ENCODE peak calls at places on chromosomes 11 and 22, in nine cellular contexts. L is gastrocnemius medialis, R is WERI-Rb-1, M is left ventricle myocardium inferior, G is endothelial cell of umbilical vein, U is sigmoid colon, V is endodermal cell, K is thoracic aorta, B is breast epithelium. E is an unnamed sample.

GRCh38 chr22:26480611-26480932 is 3.0 kb downstream of the HPS4 start:
- DNase-seq in M (no peak), B (no peak), G (no peak), V (no peak), R (no peak), L (no peak), U (no peak), K (no peak), E (no peak)

GRCh38 chr22:46914916-46915894 is 152.8 kb downstream of the TBC1D22A start:
- DNase-seq in B (no peak), V (no peak), M (no peak), L (no peak), U (no peak), K (no peak), G (no peak), R (no peak), E (no peak)

GRCh38 chr11:2844116-2844515 is 41.5 kb downstream of the CDKN1C start:
- DNase-seq in U (no peak), V (no peak), R (no peak), B (no peak), L (no peak), M (no peak), K (no peak), G (no peak), E (no peak)

GRCh38 chr22:41532908-41533825 is 11.1 kb downstream of the POLR3H start:
- DNase-seq in M (peak), B (no peak), V (peak), K (no peak), G (peak), L (peak), R (peak), U (peak), E (peak)

GRCh38 chr11:12100886-12101285 is 9.5 kb upstream of the MICAL2 start:
- DNase-seq in U (no peak), K (no peak), V (no peak), G (no peak), M (peak), R (no peak), L (peak), B (peak), E (no peak)

GRCh38 chr22:38953577-38954413 is 3.6 kb upstream of the APOBEC3A start:
- DNase-seq in V (no peak), B (peak), K (no peak), R (no peak), M (no peak), L (no peak), U (peak), G (no peak), E (no peak)

GRCh38 chr11:19237813-19238212 is 2.9 kb downstream of the E2F8 start:
- DNase-seq in G (no peak), M (no peak), U (no peak), R (no peak), V (no peak), B (no peak), L (no peak), K (no peak), E (no peak)

GRCh38 chr22:42937164-42937854 is 77.6 kb downstream of the PACSIN2 start:
- DNase-seq in L (no peak), M (no peak), K (peak), G (no peak), V (peak), R (no peak), B (peak), U (peak), E (peak)

GRCh38 chr22:18133452-18133851 is 16.5 kb upstream of the USP18 start:
- DNase-seq in L (peak), R (no peak), U (no peak), V (no peak), G (no peak), B (peak), M (no peak), K (no peak), E (no peak)

GRCh38 chr11:30984827-30985226 is 384.7 kb downstream of the DCDC1 start:
- DNase-seq in R (no peak), L (no peak), B (no peak), K (no peak), G (no peak), M (no peak), U (no peak), V (no peak), E (no peak)

GRCh38 chr11:74532496-74533246 is 39.1 kb upstream of the LIPT2 start:
- DNase-seq in B (no peak), L (no peak), U (no peak), M (no peak), R (no peak), K (no peak), V (no peak), G (peak), E (no peak)

GRCh38 chr11:125624756-125625213 is at the start of gene CHEK1:
- DNase-seq in L (no peak), V (peak), M (no peak), K (no peak), R (no peak), B (no peak), G (no peak), U (no peak), E (no peak)

GRCh38 chr22:48021946-48022345 is 1259.5 kb downstream of the TBC1D22A start:
- DNase-seq in L (no peak), R (peak), M (no peak), B (no peak), K (no peak), G (no peak), U (no peak), V (no peak), E (no peak)

GRCh38 chr11:69726481-69726880 is 22.7 kb upstream of the FGF19 start:
- DNase-seq in B (no peak), M (no peak), K (no peak), V (peak), L (no peak), U (no peak), R (no peak), G (no peak), E (no peak)

GRCh38 chr11:76796511-76797203 is 13.5 kb downstream of the TSKU start:
- DNase-seq in B (peak), K (no peak), L (no peak), M (no peak), R (no peak), G (no peak), U (peak), V (peak), E (no peak)

DNA sequence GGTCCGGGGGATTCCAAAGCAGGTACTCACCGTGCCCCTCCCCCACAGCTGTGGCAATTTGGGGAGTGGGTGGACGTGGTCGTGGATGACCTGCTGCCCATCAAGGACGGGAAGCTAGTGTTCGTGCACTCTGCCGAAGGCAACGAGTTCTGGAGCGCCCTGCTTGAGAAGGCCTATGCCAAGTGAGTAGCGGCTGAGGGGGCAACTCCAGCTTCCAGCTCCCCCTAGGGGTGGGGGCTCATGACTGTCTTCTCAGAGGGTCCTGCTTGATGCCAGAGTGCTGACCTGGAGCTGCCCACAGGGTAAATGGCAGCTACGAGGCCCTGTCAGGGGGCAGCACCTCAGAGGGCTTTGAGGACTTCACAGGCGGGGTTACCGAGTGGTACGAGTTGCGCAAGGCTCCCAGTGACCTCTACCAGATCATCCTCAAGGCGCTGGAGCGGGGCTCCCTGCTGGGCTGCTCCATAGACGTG is 4.2 kb downstream of the CAPN1 start:
- DNase-seq in G (no peak), K (no peak), L (no peak), U (no peak), M (no peak), R (no peak), V (peak), B (no peak), E (no peak)
- TF ChIP-seq CTCF in G (no peak), K (no peak), L (no peak), U (no peak), M (peak), R (peak), V (peak), B (no peak), E (peak)

DNA sequence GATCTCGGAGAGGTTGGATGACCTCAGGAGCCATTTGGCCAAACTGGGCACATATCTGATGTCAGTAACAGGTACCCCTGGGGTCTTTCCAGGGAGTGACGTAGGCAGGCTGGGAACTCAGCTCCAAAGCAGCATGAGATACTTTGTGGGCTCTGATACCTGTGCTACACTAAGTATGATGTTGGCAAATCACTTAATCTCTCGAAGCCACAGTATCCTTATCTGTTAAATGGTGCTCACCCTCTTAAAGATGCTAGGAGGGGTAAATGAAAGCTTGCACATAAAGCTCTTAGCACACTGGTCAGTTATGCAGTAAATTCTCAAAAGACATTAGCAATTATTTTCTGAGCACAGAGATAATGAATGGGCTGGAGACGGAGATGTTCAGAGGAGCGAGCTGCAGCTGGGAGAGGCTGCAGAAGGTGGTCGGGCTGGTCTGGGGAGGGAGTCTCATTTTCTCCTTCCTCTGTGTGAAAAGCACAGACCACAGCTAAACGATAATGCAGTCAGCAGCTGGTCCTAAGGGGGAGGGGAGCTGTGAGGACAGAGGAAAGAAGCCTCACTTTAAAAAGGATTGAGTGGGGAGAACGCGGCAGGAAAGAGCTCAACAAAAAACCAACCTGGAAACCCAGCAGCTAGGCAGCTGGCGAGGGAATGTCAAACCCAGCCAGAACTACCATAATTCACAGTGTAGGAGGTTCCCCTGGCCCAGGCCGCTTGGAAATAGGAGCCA is 16.9 kb upstream of the DGKZ start:
- DNase-seq in B (no peak), L (no peak), M (no peak), U (no peak), R (peak), V (peak), G (no peak), K (no peak), E (no peak)
- H3K27ac ChIP-seq in B (no peak), L (no peak), M (no peak), U (no peak), R (peak), V (peak), G (no peak), K (no peak), E (no peak)

GRCh38 chr11:120134106-120134930 is 3.6 kb downstream of the TRIM29 start:
- DNase-seq in U (peak), L (no peak), K (no peak), G (no peak), R (no peak), V (no peak), B (peak), M (peak), E (no peak)

GRCh38 chr11:120136356-120136755 is 1.6 kb downstream of the TRIM29 start:
- DNase-seq in K (no peak), L (no peak), U (no peak), B (no peak), V (no peak), M (no peak), G (no peak), R (no peak), E (no peak)

GRCh38 chr11:120134931-120135228 is 3.0 kb downstream of the TRIM29 start:
- DNase-seq in K (no peak), M (no peak), U (peak), B (peak), R (no peak), L (no peak), V (peak), G (no peak), E (no peak)

GRCh38 chr11:120137187-120137610 is 714 bp downstream of the TRIM29 start:
- DNase-seq in G (no peak), M (no peak), U (peak), V (peak), R (no peak), K (no peak), B (peak), L (no peak), E (no peak)

DNA sequence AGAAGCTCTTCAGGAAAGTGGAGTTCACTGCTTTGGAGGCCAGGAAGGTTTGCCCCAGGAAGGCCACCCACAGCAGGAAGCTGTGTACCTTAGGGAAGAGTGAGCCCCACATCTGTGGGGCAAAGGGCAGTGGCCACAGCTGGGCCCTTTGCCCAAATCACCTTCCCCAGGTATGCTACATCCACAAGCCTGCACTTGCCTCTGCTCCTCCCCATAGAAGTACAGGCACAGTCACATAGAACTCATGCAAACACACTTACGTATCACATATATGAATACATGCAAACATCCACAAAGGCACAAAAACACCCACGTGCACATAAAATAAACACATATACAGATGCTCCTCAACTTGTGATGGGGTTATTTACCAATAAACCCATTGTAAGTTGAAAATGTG is 2.1 kb downstream of the TRIM29 start:
- DNase-seq in U (no peak), K (no peak), R (no peak), L (no peak), M (no peak), B (peak), V (no peak), G (no peak), E (no peak)
- H3K4me3 ChIP-seq in U (no peak), K (no peak), R (no peak), L (no peak), M (no peak), B (no peak), V (no peak), G (no peak), E (no peak)

GRCh38 chr11:32990481-32990880 is 25.2 kb upstream of the DEPDC7 start:
- DNase-seq in R (no peak), U (no peak), V (no peak), M (no peak), K (no peak), B (no peak), G (no peak), L (no peak), E (no peak)

GRCh38 chr11:32987851-32988250 is 27.8 kb upstream of the DEPDC7 start:
- DNase-seq in R (no peak), G (no peak), L (no peak), B (no peak), K (no peak), U (no peak), M (no peak), V (no peak), E (no peak)

GRCh38 chr11:32991427-32991826 is 24.3 kb upstream of the DEPDC7 start:
- DNase-seq in U (no peak), V (no peak), K (no peak), B (no peak), M (no peak), G (no peak), R (no peak), L (no peak), E (no peak)

GRCh38 chr11:32991898-32992297 is 23.8 kb upstream of the DEPDC7 start:
- DNase-seq in G (no peak), K (no peak), M (no peak), B (no peak), R (no peak), L (no peak), U (no peak), V (no peak), E (no peak)
- TF ChIP-seq CTCF in G (no peak), K (no peak), M (no peak), B (no peak), R (no peak), L (no peak), U (no peak), V (no peak), E (no peak)

GRCh38 chr22:36829370-36830002 is 12.7 kb upstream of the PVALB start:
- DNase-seq in K (no peak), M (no peak), B (no peak), G (no peak), L (no peak), V (no peak), R (no peak), U (no peak), E (no peak)
- H3K27ac ChIP-seq in K (no peak), M (no peak), B (no peak), G (no peak), L (no peak), V (no peak), R (no peak), U (no peak), E (no peak)

DNA sequence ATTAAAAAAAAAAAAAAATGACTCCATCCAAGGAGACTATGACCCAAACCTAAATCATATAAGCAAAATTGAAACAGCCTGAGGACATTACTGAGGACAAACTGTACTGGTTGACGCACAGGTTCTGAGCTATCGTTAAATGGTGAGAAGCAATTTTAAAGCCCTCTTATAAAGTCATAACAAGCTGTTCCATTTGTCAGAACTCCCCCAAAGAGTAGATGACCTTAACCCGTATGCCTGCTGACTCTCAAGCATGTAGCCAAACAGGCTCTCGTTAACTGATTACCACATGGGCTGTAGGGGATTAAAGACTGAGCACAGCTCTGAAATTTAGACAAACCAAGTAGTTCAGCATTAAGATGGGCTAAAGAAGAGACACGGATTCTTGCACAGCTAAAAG is 2.2 kb downstream of the CRYAB start:
- DNase-seq in R (no peak), B (no peak), K (no peak), G (no peak), U (no peak), M (no peak), L (no peak), V (no peak), E (no peak)
- H3K4me3 ChIP-seq in R (no peak), B (peak), K (peak), G (no peak), U (peak), M (peak), L (peak), V (no peak), E (no peak)

GRCh38 chr11:43680521-43681505 is at the start of gene HSD17B12:
- DNase-seq in B (peak), U (peak), R (peak), G (peak), L (peak), V (peak), K (peak), M (peak), E (peak)
- TF ChIP-seq CTCF in B (no peak), U (no peak), R (no peak), G (no peak), L (no peak), V (no peak), K (no peak), M (no peak), E (no peak)

GRCh38 chr11:34513674-34513995 is at the start of gene ELF5:
- DNase-seq in V (no peak), U (no peak), L (no peak), R (no peak), M (no peak), K (no peak), B (peak), G (no peak), E (no peak)
- H3K27ac ChIP-seq in V (no peak), U (no peak), L (no peak), R (no peak), M (no peak), K (no peak), B (peak), G (no peak), E (no peak)

GRCh38 chr11:33802414-33802950 is 28.2 kb upstream of the FBXO3 start:
- DNase-seq in L (peak), U (peak), G (peak), B (no peak), V (peak), M (peak), R (peak), K (no peak), E (peak)

GRCh38 chr11:33804471-33804870 is 30.2 kb upstream of the FBXO3 start:
- DNase-seq in V (no peak), K (no peak), G (no peak), B (no peak), R (no peak), L (no peak), U (no peak), M (no peak), E (no peak)

GRCh38 chr11:33797879-33798278 is 23.6 kb upstream of the FBXO3 start:
- DNase-seq in B (no peak), G (no peak), R (no peak), K (no peak), U (no peak), M (no peak), L (no peak), V (no peak), E (no peak)

GRCh38 chr11:33801821-33802413 is 27.6 kb upstream of the FBXO3 start:
- DNase-seq in U (no peak), K (no peak), L (no peak), V (no peak), G (no peak), R (peak), M (no peak), B (no peak), E (no peak)
- H3K4me3 ChIP-seq in U (peak), K (peak), L (no peak), V (peak), G (no peak), R (peak), M (peak), B (peak), E (peak)

GRCh38 chr11:108137212-108137611 is 15.8 kb downstream of the ACAT1 start:
- DNase-seq in V (no peak), G (no peak), B (no peak), L (no peak), K (no peak), R (no peak), U (no peak), M (no peak), E (no peak)

GRCh38 chr11:108131993-108132392 is 10.6 kb downstream of the ACAT1 start:
- DNase-seq in L (no peak), K (no peak), R (no peak), M (no peak), G (no peak), V (no peak), B (no peak), U (no peak), E (no peak)

DNA sequence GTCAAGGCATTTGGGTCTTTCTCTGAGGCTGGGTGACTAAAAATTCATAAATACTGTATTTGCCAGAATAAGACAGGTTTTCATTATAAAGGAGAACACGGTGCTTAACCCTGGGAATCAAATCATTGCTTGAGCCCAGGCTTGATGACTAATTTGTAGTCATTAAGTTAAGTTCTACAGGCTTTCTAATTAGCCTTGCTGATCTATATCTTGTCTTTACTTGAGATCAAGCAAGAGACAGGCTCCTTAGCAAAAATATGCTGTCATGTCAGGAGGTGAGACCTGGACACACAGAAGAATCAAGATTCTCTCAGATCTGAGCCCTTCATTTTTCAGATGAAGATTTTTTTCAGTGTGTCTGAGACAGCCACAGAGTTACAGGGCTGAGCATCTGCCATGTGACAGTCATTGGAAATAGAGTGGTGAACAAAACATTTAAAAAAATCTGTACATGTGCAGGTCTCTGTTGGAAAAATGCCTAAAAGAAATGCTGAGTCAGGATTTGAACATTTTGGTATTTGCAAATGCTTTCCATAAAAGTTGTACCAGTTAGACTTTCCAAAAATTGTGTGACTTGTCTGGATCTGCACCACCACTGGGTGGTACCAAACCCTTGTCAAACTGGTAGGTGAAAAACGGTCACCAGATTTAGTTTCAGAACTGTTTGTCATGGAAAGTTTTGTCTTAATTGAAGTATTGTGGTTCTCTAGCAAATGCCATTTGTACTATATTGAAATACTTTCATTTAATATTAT is 14.7 kb downstream of the ACAT1 start:
- DNase-seq in V (no peak), U (no peak), M (no peak), B (no peak), R (no peak), K (no peak), L (no peak), G (no peak), E (no peak)
- TF ChIP-seq CTCF in V (peak), U (no peak), M (no peak), B (no peak), R (no peak), K (no peak), L (no peak), G (no peak), E (peak)

E was measured in brain microvascular endothelial cell.